ENCODE peak calls at places on chromosomes 16 and 17, in six cellular contexts. B is left ventricle myocardium inferior; L is RPMI8226; C is lower leg skin; E is activated naive CD4-positive, alpha-beta T cell; X is omental fat pad. D is an unnamed sample.

GRCh38 chr16:11379420-11379819 is 34.2 kb downstream of the RMI2 start:
- DNase-seq in B (no peak), L (no peak), C (no peak), E (no peak), X (no peak), D (peak)

GRCh38 chr16:27113341-27113841 is 46.7 kb downstream of the C16orf82 start:
- DNase-seq in B (no peak), L (no peak), C (peak), E (no peak), X (no peak), D (no peak)

GRCh38 chr16:27245276-27246231 is 23.0 kb downstream of the NSMCE1 start:
- DNase-seq in B (no peak), L (no peak), C (peak), E (no peak), X (peak), D (peak)

GRCh38 chr16:73464834-73465233 is 416.9 kb upstream of the ZFHX3 start:
- DNase-seq in B (no peak), L (no peak), C (peak), E (no peak), X (no peak), D (no peak)

GRCh38 chr17:48037036-48037881 is at the start of gene COPZ2:
- DNase-seq in B (peak), L (peak), C (peak), E (peak), X (no peak), D (no peak)

GRCh38 chr17:79145548-79145947 is 70.9 kb downstream of the ENGASE start:
- DNase-seq in B (no peak), L (no peak), C (no peak), E (no peak), X (no peak), D (no peak)

GRCh38 chr17:21285164-21286065 is 904 bp downstream of the MAP2K3 start:
- DNase-seq in B (no peak), L (peak), C (peak), E (no peak), X (no peak), D (peak)

GRCh38 chr16:68844211-68844564 is 857 bp downstream of the TANGO6 start:
- DNase-seq in B (no peak), L (no peak), C (peak), E (no peak), X (no peak), D (no peak)

GRCh38 chr17:47279062-47279801 is 25.6 kb downstream of the ITGB3 start:
- DNase-seq in B (peak), L (peak), C (peak), E (no peak), X (no peak), D (peak)

GRCh38 chr16:9165601-9166220 is 74.3 kb downstream of the HAPSTR1 start:
- DNase-seq in B (no peak), L (no peak), C (no peak), E (no peak), X (no peak), D (no peak)

GRCh38 chr16:13099822-13100221 is 198.4 kb downstream of the SHISA9 start:
- DNase-seq in B (no peak), L (no peak), C (peak), E (no peak), X (no peak), D (no peak)

GRCh38 chr16:5073279-5073629 is 1.6 kb downstream of the ALG1 start:
- DNase-seq in B (no peak), L (no peak), C (no peak), E (no peak), X (no peak), D (no peak)

GRCh38 chr16:66135838-66136237 is 230.7 kb upstream of the CDH5 start:
- DNase-seq in B (no peak), L (no peak), C (peak), E (no peak), X (no peak), D (no peak)

GRCh38 chr16:9412362-9413311 is 321.2 kb downstream of the HAPSTR1 start:
- DNase-seq in B (no peak), L (no peak), C (no peak), E (no peak), X (no peak), D (no peak)

GRCh38 chr17:48725294-48726064 is 2.5 kb downstream of the PRAC2 start:
- DNase-seq in B (no peak), L (no peak), C (peak), E (no peak), X (no peak), D (no peak)

GRCh38 chr16:73735018-73735417 is 561.6 kb upstream of the PSMD7 start:
- DNase-seq in B (no peak), L (no peak), C (no peak), E (no peak), X (no peak), D (peak)

GRCh38 chr16:50683689-50684374 is 2.7 kb upstream of the SNX20 start:
- DNase-seq in B (no peak), L (peak), C (peak), E (no peak), X (no peak), D (no peak)

GRCh38 chr16:1964046-1964505 is 550 bp downstream of the RPS2 start:
- DNase-seq in B (no peak), L (no peak), C (peak), E (no peak), X (no peak), D (no peak)